ENCODE peak calls at places on chromosomes 16 and 17, in four cellular contexts. O is AG04450, X is transverse colon, M is heart right ventricle. Q is an unnamed sample.

GRCh38 chr17:1767358-1767757 is 5.5 kb downstream of the SERPINF1 start:
- DNase-seq in X (no peak), O (no peak), M (no peak), Q (no peak)

GRCh38 chr17:2792541-2793169 is 3.6 kb upstream of the RAP1GAP2 start:
- DNase-seq in M (no peak), X (no peak), O (no peak), Q (no peak)

GRCh38 chr17:2222901-2223616 is 80.5 kb downstream of the SMG6 start:
- DNase-seq in M (peak; percentile 36), O (no peak), X (peak; percentile 57), Q (peak; percentile 78)

GRCh38 chr17:41885733-41886132 is 20.5 kb upstream of the KLHL11 start:
- DNase-seq in O (no peak), M (no peak), X (no peak), Q (no peak)

GRCh38 chr17:43891851-43892671 is 15.3 kb downstream of the MPP2 start:
- DNase-seq in X (no peak), O (no peak), M (no peak), Q (peak; percentile 35)

GRCh38 chr17:76709077-76709950 is 1.5 kb downstream of the MXRA7 start:
- DNase-seq in X (peak; percentile 72), M (peak; percentile 82), O (peak; percentile 95), Q (peak; percentile 96)

GRCh38 chr16:11816123-11816522 is 19.1 kb upstream of the ZC3H7A start:
- DNase-seq in O (no peak), X (no peak), M (no peak), Q (no peak)

GRCh38 chr17:2580641-2581040 is 12.8 kb upstream of the PAFAH1B1 start:
- DNase-seq in M (no peak), X (no peak), O (no peak), Q (no peak)

GRCh38 chr17:42509409-42509808 is 26.6 kb upstream of the NAGLU start:
- DNase-seq in O (no peak), X (peak; percentile 59), M (no peak), Q (no peak)

DNA sequence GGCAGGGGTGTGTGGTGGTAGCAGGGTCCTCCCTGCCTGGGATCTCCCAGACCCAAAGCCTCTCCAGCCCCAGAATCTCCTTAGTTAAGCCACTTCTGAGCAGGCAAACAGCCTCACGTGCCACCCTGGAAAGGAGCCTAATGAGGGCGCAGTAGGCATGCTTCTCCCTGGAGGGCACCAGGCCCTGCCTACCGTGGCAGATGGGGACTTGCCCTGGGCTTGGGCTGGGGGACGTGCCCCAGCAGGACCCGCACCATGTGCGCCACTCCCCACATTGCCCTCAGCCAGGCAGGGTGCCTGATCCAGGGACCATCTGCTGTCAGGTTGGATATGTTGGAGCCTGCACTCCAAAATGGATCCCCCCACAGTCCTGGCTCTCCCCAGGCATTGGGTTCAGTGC is 14.2 kb downstream of the FAM83G start:
- DNase-seq in M (no peak), X (no peak), O (no peak), Q (no peak)
- H3K4me3 ChIP-seq in M (no peak overlapping the region), X (no peak overlapping the region), O (no peak overlapping the region), Q (no peak overlapping the region)

GRCh38 chr17:39872700-39873099 is 4.7 kb downstream of the ZPBP2 start:
- DNase-seq in X (no peak), O (peak; percentile 11), M (no peak), Q (no peak)
- TF ChIP-seq CTCF in X (peak; percentile 29), O (peak; percentile 57), M (peak; percentile 50), Q (peak; percentile 39)

DNA sequence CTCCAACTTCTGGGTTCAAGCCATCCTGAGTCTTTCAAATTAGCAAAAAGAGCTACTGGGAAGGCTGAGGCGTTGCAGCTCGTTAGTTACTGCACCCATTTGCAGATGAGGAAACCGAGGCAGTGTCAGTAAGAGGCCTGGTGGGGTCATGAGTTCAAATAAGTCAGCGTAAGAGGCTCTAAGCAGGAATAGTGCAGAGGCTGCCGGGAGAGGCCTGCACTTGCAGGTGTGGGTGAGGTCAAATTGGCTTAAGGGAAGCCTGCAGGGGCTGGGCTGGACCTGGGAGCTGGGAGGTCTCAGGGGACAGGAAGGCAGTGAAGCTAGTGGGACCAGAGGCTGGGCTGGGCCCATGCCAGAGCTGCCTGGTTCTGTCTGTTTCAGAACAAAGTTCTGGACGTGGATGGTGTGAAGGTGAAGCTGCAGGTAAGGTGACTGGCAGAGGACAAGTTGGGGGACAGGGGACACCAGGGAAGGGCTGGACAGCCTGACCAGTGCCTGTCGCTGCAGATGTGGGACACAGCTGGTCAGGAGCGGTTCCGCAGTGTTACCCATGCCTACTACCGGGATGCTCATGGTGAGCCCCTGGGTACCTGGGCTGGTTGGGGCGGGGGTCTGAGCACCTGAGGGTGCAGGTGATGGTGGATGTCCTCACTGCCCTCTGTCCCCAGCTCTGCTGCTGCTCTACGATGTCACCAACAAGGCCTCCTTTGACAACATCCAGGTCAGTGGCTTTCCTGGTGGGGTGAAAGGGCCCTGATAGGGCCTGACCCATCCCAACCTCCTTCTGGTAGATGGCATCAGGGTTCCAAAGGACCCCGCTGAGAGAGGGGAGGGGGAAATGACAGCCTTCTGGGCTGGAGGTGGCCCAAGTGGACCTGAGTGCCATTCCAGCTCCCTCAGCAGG is 3.0 kb downstream of the RAB26 start:
- DNase-seq in X (no peak), O (no peak), M (no peak), Q (peak; percentile 41)
- H3K4me3 ChIP-seq in X (no peak overlapping the region), O (peak overlapping the region; percentile 15), M (no peak overlapping the region), Q (peak overlapping the region; percentile 22)

DNA sequence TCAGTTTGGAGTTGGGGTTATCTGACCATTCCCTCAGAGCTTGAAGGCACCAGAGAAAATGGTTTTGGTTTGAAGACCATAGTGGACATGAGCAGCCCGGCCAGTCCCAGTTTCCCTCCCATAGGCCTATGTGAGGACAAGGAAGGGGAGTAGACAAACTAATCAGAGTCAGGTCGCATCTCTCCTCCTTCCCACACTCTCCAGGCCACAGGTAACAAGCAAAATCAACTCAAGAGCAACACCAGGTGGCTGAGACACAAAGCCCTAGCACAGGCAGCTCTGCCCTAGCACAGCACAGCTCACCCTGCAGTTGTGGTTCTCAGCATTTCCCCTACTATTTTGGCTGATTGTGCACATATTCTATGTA is 7.2 kb downstream of the SUPT4H1 start:
- DNase-seq in M (no peak), X (no peak), O (no peak), Q (no peak)
- TF ChIP-seq CTCF in M (no peak), X (no peak), O (no peak), Q (no peak)

GRCh38 chr17:27072885-27073284 is 221.0 kb upstream of the WSB1 start:
- DNase-seq in M (no peak), O (no peak), X (no peak), Q (no peak)
- H3K4me3 ChIP-seq in M (no peak overlapping the region), O (no peak overlapping the region), X (no peak overlapping the region), Q (no peak overlapping the region)

GRCh38 chr17:80362428-80363119 is 52.4 kb upstream of the ENDOV start:
- DNase-seq in M (no peak), O (no peak), X (no peak), Q (peak; percentile 69)

GRCh38 chr17:80363120-80363515 is 51.8 kb upstream of the ENDOV start:
- DNase-seq in O (no peak), M (no peak), X (no peak), Q (no peak)

GRCh38 chr17:80365001-80365965 is 49.7 kb upstream of the ENDOV start:
- DNase-seq in O (no peak), M (no peak), X (no peak), Q (no peak)

GRCh38 chr17:80363518-80364090 is 51.4 kb upstream of the ENDOV start:
- DNase-seq in X (no peak), O (no peak), M (no peak), Q (no peak)

DNA sequence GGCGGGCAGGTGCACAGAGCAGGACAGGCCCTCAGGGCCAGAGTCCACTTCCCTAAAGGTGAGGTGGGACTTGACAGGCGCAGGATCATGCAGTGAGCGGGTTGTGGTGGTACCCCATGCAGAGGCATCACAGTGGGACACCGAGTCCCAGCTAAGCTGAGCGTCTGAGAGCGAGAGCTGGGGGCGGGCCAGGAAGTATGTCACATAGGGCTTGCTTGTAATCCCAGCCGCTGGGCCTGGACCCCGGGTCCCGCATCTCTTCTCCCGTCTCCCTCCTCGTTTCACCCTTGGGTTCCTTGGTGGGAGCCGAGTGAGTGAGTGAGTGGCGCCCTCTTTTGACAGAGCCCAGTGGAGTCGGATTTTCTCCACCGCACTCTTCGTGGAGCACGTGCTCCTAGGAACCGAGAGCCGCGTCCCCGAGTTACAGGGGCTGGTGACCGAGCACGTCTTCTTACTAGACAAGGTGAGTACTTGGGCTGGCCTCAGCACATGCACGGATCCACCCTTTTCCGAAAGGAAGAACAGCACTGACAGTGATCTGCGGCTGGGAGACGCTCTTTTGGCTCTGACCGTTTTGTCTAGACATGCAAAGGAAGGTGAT is 50.8 kb upstream of the ENDOV start:
- DNase-seq in X (no peak), M (no peak), O (no peak), Q (no peak)
- TF ChIP-seq CTCF in X (no peak), M (peak; percentile 24), O (peak; percentile 20), Q (peak; percentile 6)

GRCh38 chr17:17304521-17304985 is 1.4 kb downstream of the NT5M start:
- DNase-seq in O (no peak), X (no peak), M (no peak), Q (no peak)

GRCh38 chr17:17305282-17305801 is 2.2 kb downstream of the NT5M start:
- DNase-seq in M (no peak), O (no peak), X (peak; percentile 57), Q (peak; percentile 48)

GRCh38 chr17:17303847-17304490 is 796 bp downstream of the NT5M start:
- DNase-seq in M (no peak), O (no peak), X (no peak), Q (no peak)

GRCh38 chr17:17300624-17301568 is 2.3 kb upstream of the NT5M start:
- DNase-seq in O (no peak), X (peak; percentile 52), M (peak; percentile 44), Q (peak; percentile 57)

GRCh38 chr17:17303010-17303846 is at the start of gene NT5M:
- DNase-seq in X (peak; percentile 80), O (no peak), M (peak; percentile 78), Q (peak; percentile 91)
- H3K4me3 ChIP-seq in X (peak within 1 kb of the TSS; percentile 58), O (peak within 1 kb of the TSS; percentile 62), M (peak within 1 kb of the TSS; percentile 54), Q (peak within 1 kb of the TSS; percentile 62)

DNA sequence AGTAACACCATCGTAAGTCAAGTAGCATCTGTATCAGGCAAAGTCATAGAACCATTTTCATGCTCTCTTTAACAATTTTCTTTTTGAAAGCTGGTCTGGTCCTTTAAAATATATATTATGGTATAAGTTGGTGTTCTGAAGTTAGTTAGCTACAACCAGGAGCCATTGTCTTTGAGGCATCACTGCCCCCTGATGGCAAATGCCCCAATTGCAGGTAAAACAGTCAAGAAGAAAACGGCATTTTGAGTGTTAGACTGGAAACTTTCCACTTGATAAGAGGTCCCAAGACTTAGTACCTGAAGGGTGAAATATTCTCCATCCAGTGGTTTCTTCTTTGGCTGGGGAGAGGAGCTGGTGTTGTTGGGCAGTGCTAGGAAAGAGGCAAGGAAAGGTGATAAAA is 14.1 kb downstream of the TP53 start:
- DNase-seq in M (no peak), X (peak; percentile 15), O (no peak), Q (no peak)
- TF ChIP-seq CTCF in M (no peak), X (peak; percentile 44), O (peak; percentile 48), Q (no peak)

GRCh38 chr16:17467923-17468540 is 2.7 kb downstream of the XYLT1 start:
- DNase-seq in O (peak; percentile 32), X (peak; percentile 80), M (peak; percentile 44), Q (peak; percentile 86)

GRCh38 chr16:17470002-17470870 is 524 bp downstream of the XYLT1 start:
- DNase-seq in M (no peak), X (peak; percentile 27), O (no peak), Q (no peak)

GRCh38 chr16:17469742-17470001 is 1.1 kb downstream of the XYLT1 start:
- DNase-seq in O (no peak), M (no peak), X (no peak), Q (no peak)

GRCh38 chr16:17469011-17469741 is 1.6 kb downstream of the XYLT1 start:
- DNase-seq in M (no peak), O (peak; percentile 30), X (peak; percentile 20), Q (peak; percentile 81)

GRCh38 chr16:17468611-17469010 is 2.1 kb downstream of the XYLT1 start:
- DNase-seq in O (no peak), M (no peak), X (no peak), Q (no peak)
- H3K4me3 ChIP-seq in O (peak overlapping the region; percentile 74), M (peak overlapping the region; percentile 60), X (peak overlapping the region; percentile 76), Q (peak overlapping the region; percentile 84)

Q was measured in foreskin fibroblast.